ENCODE peak calls at places on chromosomes 3 and 15, in five cellular contexts. One of them, this sample, is unnamed.

GRCh38 chr15:63600001-63600645 is 2.9 kb downstream of the FBXL22 start:
- DNase-seq in PC-3: peak
- DNase-seq in posterior vena cava: no peak
- DNase-seq in activated T-helper 1 cell treated with Interleukin-2 at 50 U/mL for 16 hours: no peak
- DNase-seq in activated B cell treated with CpG ODN at 0.5 μM for 24 hours: no peak
- DNase-seq in this sample: no peak

GRCh38 chr3:19202303-19202702 is 54.0 kb downstream of the KCNH8 start:
- DNase-seq in activated T-helper 1 cell treated with Interleukin-2 at 50 U/mL for 16 hours: no peak
- DNase-seq in activated B cell treated with CpG ODN at 0.5 μM for 24 hours: no peak
- DNase-seq in PC-3: no peak
- DNase-seq in posterior vena cava: no peak
- DNase-seq in this sample: no peak

GRCh38 chr3:138114988-138115971 is at the start of gene DZIP1L:
- DNase-seq in PC-3: peak
- DNase-seq in posterior vena cava: peak
- DNase-seq in activated T-helper 1 cell treated with Interleukin-2 at 50 U/mL for 16 hours: no peak
- DNase-seq in activated B cell treated with CpG ODN at 0.5 μM for 24 hours: peak
- DNase-seq in this sample: peak

GRCh38 chr3:1469687-1470086 is 376.9 kb downstream of the CNTN6 start:
- DNase-seq in posterior vena cava: no peak
- DNase-seq in PC-3: no peak
- DNase-seq in activated T-helper 1 cell treated with Interleukin-2 at 50 U/mL for 16 hours: no peak
- DNase-seq in activated B cell treated with CpG ODN at 0.5 μM for 24 hours: no peak
- DNase-seq in this sample: no peak

GRCh38 chr3:148962513-148962912 is 28.8 kb upstream of the GYG1 start:
- DNase-seq in activated T-helper 1 cell treated with Interleukin-2 at 50 U/mL for 16 hours: no peak
- DNase-seq in activated B cell treated with CpG ODN at 0.5 μM for 24 hours: no peak
- DNase-seq in posterior vena cava: no peak
- DNase-seq in PC-3: peak
- DNase-seq in this sample: peak

GRCh38 chr3:119293761-119294401 is at the start of gene ARHGAP31:
- DNase-seq in PC-3: peak
- DNase-seq in activated T-helper 1 cell treated with Interleukin-2 at 50 U/mL for 16 hours: peak
- DNase-seq in activated B cell treated with CpG ODN at 0.5 μM for 24 hours: peak
- DNase-seq in posterior vena cava: peak
- DNase-seq in this sample: peak

GRCh38 chr15:66654718-66655375 is 47.2 kb upstream of the SMAD6 start:
- DNase-seq in activated T-helper 1 cell treated with Interleukin-2 at 50 U/mL for 16 hours: no peak
- DNase-seq in PC-3: no peak
- DNase-seq in activated B cell treated with CpG ODN at 0.5 μM for 24 hours: no peak
- DNase-seq in posterior vena cava: no peak
- DNase-seq in this sample: no peak

GRCh38 chr3:39664931-39665330 is 144.5 kb upstream of the MYRIP start:
- DNase-seq in activated T-helper 1 cell treated with Interleukin-2 at 50 U/mL for 16 hours: no peak
- DNase-seq in PC-3: no peak
- DNase-seq in activated B cell treated with CpG ODN at 0.5 μM for 24 hours: no peak
- DNase-seq in posterior vena cava: no peak
- DNase-seq in this sample: no peak

GRCh38 chr3:145133281-145133680 is 1027.7 kb downstream of the PLOD2 start:
- DNase-seq in PC-3: no peak
- DNase-seq in activated B cell treated with CpG ODN at 0.5 μM for 24 hours: no peak
- DNase-seq in activated T-helper 1 cell treated with Interleukin-2 at 50 U/mL for 16 hours: no peak
- DNase-seq in posterior vena cava: no peak
- DNase-seq in this sample: no peak

GRCh38 chr3:124634210-124635168 is 95.8 kb upstream of the UMPS start:
- DNase-seq in activated B cell treated with CpG ODN at 0.5 μM for 24 hours: no peak
- DNase-seq in PC-3: no peak
- DNase-seq in posterior vena cava: no peak
- DNase-seq in activated T-helper 1 cell treated with Interleukin-2 at 50 U/mL for 16 hours: no peak
- DNase-seq in this sample: no peak

GRCh38 chr15:30922469-30923311 is 19.0 kb downstream of the FAN1 start:
- DNase-seq in activated T-helper 1 cell treated with Interleukin-2 at 50 U/mL for 16 hours: no peak
- DNase-seq in PC-3: peak
- DNase-seq in activated B cell treated with CpG ODN at 0.5 μM for 24 hours: no peak
- DNase-seq in posterior vena cava: no peak
- DNase-seq in this sample: peak

GRCh38 chr3:105614288-105615030 is 247.8 kb downstream of the ALCAM start:
- DNase-seq in PC-3: no peak
- DNase-seq in activated T-helper 1 cell treated with Interleukin-2 at 50 U/mL for 16 hours: no peak
- DNase-seq in activated B cell treated with CpG ODN at 0.5 μM for 24 hours: no peak
- DNase-seq in posterior vena cava: no peak
- DNase-seq in this sample: no peak

GRCh38 chr3:29521751-29522150 is 240.9 kb downstream of the RBMS3 start:
- DNase-seq in posterior vena cava: no peak
- DNase-seq in PC-3: no peak
- DNase-seq in activated T-helper 1 cell treated with Interleukin-2 at 50 U/mL for 16 hours: no peak
- DNase-seq in activated B cell treated with CpG ODN at 0.5 μM for 24 hours: no peak
- DNase-seq in this sample: no peak

GRCh38 chr15:64905119-64905831 is 6.4 kb upstream of the ANKDD1A start:
- DNase-seq in activated T-helper 1 cell treated with Interleukin-2 at 50 U/mL for 16 hours: peak
- DNase-seq in PC-3: no peak
- DNase-seq in activated B cell treated with CpG ODN at 0.5 μM for 24 hours: peak
- DNase-seq in posterior vena cava: peak
- DNase-seq in this sample: no peak

GRCh38 chr15:77980094-77980493 is 97.4 kb downstream of the TBC1D2B start:
- DNase-seq in PC-3: no peak
- DNase-seq in activated T-helper 1 cell treated with Interleukin-2 at 50 U/mL for 16 hours: no peak
- DNase-seq in posterior vena cava: no peak
- DNase-seq in activated B cell treated with CpG ODN at 0.5 μM for 24 hours: no peak
- DNase-seq in this sample: no peak

GRCh38 chr15:100781961-100782525 is 97.6 kb upstream of the ALDH1A3 start:
- DNase-seq in activated B cell treated with CpG ODN at 0.5 μM for 24 hours: no peak
- DNase-seq in posterior vena cava: no peak
- DNase-seq in activated T-helper 1 cell treated with Interleukin-2 at 50 U/mL for 16 hours: no peak
- DNase-seq in PC-3: no peak
- DNase-seq in this sample: no peak